ENCODE peak calls at places on chromosomes 6 and 20, in four cellular contexts. N, Q, S and Z are unnamed samples.

GRCh38 chr6:16322666-16323312 is 84.4 kb downstream of the GMPR start:
- DNase-seq in N (peak), Q (peak), S (peak), Z (peak)

GRCh38 chr6:25961619-25962367 is 809 bp upstream of the TRIM38 start:
- DNase-seq in N (no peak), Q (no peak), S (no peak), Z (no peak)

GRCh38 chr20:61353261-61353995 is 101.4 kb downstream of the CDH4 start:
- DNase-seq in N (no peak), Q (no peak), S (no peak), Z (no peak)

GRCh38 chr6:166786704-166787293 is 159.7 kb upstream of the RPS6KA2 start:
- DNase-seq in N (peak), Q (no peak), S (no peak), Z (peak)

GRCh38 chr6:156697224-156697623 is 80.0 kb upstream of the ARID1B start:
- DNase-seq in N (no peak), Q (no peak), S (no peak), Z (no peak)

GRCh38 chr6:127177929-127178231 is 59.4 kb downstream of the RSPO3 start:
- DNase-seq in N (no peak), Q (no peak), S (no peak), Z (no peak)

GRCh38 chr6:3795836-3796395 is 44.4 kb upstream of the PXDC1 start:
- DNase-seq in N (no peak), Q (no peak), S (no peak), Z (no peak)

GRCh38 chr20:47476452-47476851 is 25.2 kb upstream of the NCOA3 start:
- DNase-seq in N (no peak), Q (no peak), S (no peak), Z (no peak)

GRCh38 chr20:50283922-50284810 is 93.5 kb downstream of the CEBPB start:
- DNase-seq in N (no peak), Q (no peak), S (no peak), Z (peak)

GRCh38 chr20:1831606-1832005 is 63.6 kb upstream of the SIRPA start:
- DNase-seq in N (no peak), Q (no peak), S (no peak), Z (no peak)

GRCh38 chr6:120608826-120609225 is 725.5 kb downstream of the TBC1D32 start:
- DNase-seq in N (no peak), Q (no peak), S (no peak), Z (no peak)

GRCh38 chr20:32337937-32338661 is 20.0 kb upstream of the ASXL1 start:
- DNase-seq in N (no peak), Q (no peak), S (no peak), Z (no peak)